ENCODE peak calls at places on chromosome 17, in eight cellular contexts. P is dorsolateral prefrontal cortex, M is Peyer's patch, Y is AG09309, E is PC-9, U is brain microvascular endothelial cell, W is NB4, R is endodermal cell. Q is an unnamed sample.
A peak's percentile ranks its signal among the peaks of the same experiment; 100 is the strongest.

GRCh38 chr17:40122466-40122943 is 734 bp downstream of the MSL1 start:
- DNase-seq in R (peak; percentile 89), E (peak; percentile 28), P (no peak), U (no peak), W (peak; percentile 74), Y (no peak), M (peak; percentile 74), Q (no peak)

GRCh38 chr17:46968224-46968834 is 10.7 kb downstream of the RPRML start:
- DNase-seq in E (no peak), W (no peak), R (no peak), Y (no peak), P (no peak), M (no peak), U (no peak), Q (no peak)

GRCh38 chr17:3004150-3004801 is 59.1 kb downstream of the OR1D5 start:
- DNase-seq in M (peak; percentile 97), P (peak; percentile 99), R (no peak), W (no peak), U (peak; percentile 93), Y (peak; percentile 71), E (peak; percentile 99), Q (peak; percentile 92)

GRCh38 chr17:17913695-17914332 is 58.4 kb downstream of the TOM1L2 start:
- DNase-seq in W (peak; percentile 79), E (peak; percentile 88), U (peak; percentile 79), R (peak; percentile 95), M (peak; percentile 89), Y (peak; percentile 79), P (peak; percentile 42), Q (peak; percentile 73)

GRCh38 chr17:13704333-13704732 is 102.6 kb upstream of the HS3ST3A1 start:
- DNase-seq in U (peak; percentile 11), P (no peak), M (no peak), W (no peak), R (no peak), Y (peak; percentile 8), E (no peak), Q (no peak)

GRCh38 chr17:20706752-20707372 is 127.3 kb downstream of the CDRT15L2 start:
- DNase-seq in E (peak; percentile 61), W (no peak), U (no peak), R (no peak), Y (no peak), P (no peak), M (peak; percentile 61), Q (no peak)

GRCh38 chr17:48427598-48427997 is 2.4 kb downstream of the SKAP1 start:
- DNase-seq in M (peak; percentile 74), E (no peak), P (no peak), U (no peak), R (no peak), W (peak; percentile 25), Y (no peak), Q (no peak)

GRCh38 chr17:44002141-44002848 is 2.1 kb upstream of the NAGS start:
- DNase-seq in U (peak; percentile 57), M (no peak), P (no peak), W (peak; percentile 16), Y (peak; percentile 65), E (no peak), R (no peak), Q (peak; percentile 41)

GRCh38 chr17:54348234-54348633 is 525.5 kb downstream of the KIF2B start:
- DNase-seq in U (no peak), M (no peak), P (no peak), W (no peak), Y (no peak), E (no peak), R (no peak), Q (no peak)

GRCh38 chr17:40579471-40579870 is 14.2 kb upstream of the CCR7 start:
- DNase-seq in R (no peak), Y (no peak), E (no peak), W (no peak), M (no peak), U (no peak), P (no peak), Q (no peak)

GRCh38 chr17:21513012-21513570 is 136.9 kb downstream of the KCNJ12 start:
- DNase-seq in P (peak; percentile 68), M (peak; percentile 85), W (peak; percentile 81), R (peak; percentile 94), Y (peak; percentile 10), E (peak; percentile 67), U (peak; percentile 50), Q (peak; percentile 20)

GRCh38 chr17:43176119-43176570 is 5.1 kb downstream of the NBR1 start:
- DNase-seq in W (no peak), M (no peak), P (no peak), R (no peak), E (no peak), Y (no peak), U (no peak), Q (no peak)

GRCh38 chr17:55433029-55433628 is 11.5 kb upstream of the MMD start:
- DNase-seq in P (no peak), Y (no peak), U (no peak), E (peak; percentile 75), W (no peak), M (no peak), R (no peak), Q (no peak)

GRCh38 chr17:40071720-40072480 is 9.1 kb downstream of the THRA start:
- DNase-seq in U (no peak), M (peak; percentile 82), Y (no peak), R (peak; percentile 51), E (peak; percentile 70), P (peak; percentile 92), W (peak; percentile 40), Q (no peak)

GRCh38 chr17:38326996-38327792 is 16.6 kb downstream of the GPR179 start:
- DNase-seq in W (peak; percentile 40), E (no peak), Y (no peak), M (peak; percentile 45), R (peak; percentile 50), P (peak; percentile 21), U (no peak), Q (no peak)

GRCh38 chr17:83099570-83100181 is 20.3 kb downstream of the METRNL start:
- DNase-seq in W (no peak), M (peak; percentile 65), Y (no peak), P (no peak), R (no peak), E (peak; percentile 62), U (no peak), Q (no peak)

GRCh38 chr17:38324141-38324540 is 19.6 kb downstream of the GPR179 start:
- DNase-seq in W (no peak), M (no peak), Y (no peak), P (no peak), U (no peak), E (no peak), R (peak; percentile 47), Q (no peak)

GRCh38 chr17:419073-419735 is 66.6 kb upstream of the RPH3AL start:
- DNase-seq in P (no peak), U (no peak), M (peak; percentile 77), W (no peak), R (no peak), Y (no peak), E (no peak), Q (no peak)

GRCh38 chr17:13395872-13396271 is 205.9 kb downstream of the HS3ST3A1 start:
- DNase-seq in Y (peak; percentile 57), P (no peak), U (no peak), R (no peak), E (no peak), M (no peak), W (peak; percentile 10), Q (no peak)

GRCh38 chr17:62819511-62820221 is 11.6 kb upstream of the MARCHF10 start:
- DNase-seq in M (peak; percentile 58), E (peak; percentile 80), Y (peak; percentile 90), W (peak; percentile 38), P (no peak), R (peak; percentile 85), U (peak; percentile 99), Q (peak; percentile 92)

GRCh38 chr17:37828313-37829124 is 83.7 kb upstream of the HNF1B start:
- DNase-seq in U (no peak), R (peak; percentile 47), E (no peak), W (peak; percentile 78), M (no peak), P (no peak), Y (no peak), Q (no peak)

GRCh38 chr17:45686250-45686649 is 97.9 kb upstream of the CRHR1 start:
- DNase-seq in M (no peak), Y (no peak), R (no peak), P (no peak), E (no peak), U (no peak), W (peak; percentile 82), Q (no peak)
- TF ChIP-seq CTCF in M (no peak), Y (no peak), R (no peak), P (no peak), E (no peak), U (no peak), W (no peak), Q (no peak)

DNA sequence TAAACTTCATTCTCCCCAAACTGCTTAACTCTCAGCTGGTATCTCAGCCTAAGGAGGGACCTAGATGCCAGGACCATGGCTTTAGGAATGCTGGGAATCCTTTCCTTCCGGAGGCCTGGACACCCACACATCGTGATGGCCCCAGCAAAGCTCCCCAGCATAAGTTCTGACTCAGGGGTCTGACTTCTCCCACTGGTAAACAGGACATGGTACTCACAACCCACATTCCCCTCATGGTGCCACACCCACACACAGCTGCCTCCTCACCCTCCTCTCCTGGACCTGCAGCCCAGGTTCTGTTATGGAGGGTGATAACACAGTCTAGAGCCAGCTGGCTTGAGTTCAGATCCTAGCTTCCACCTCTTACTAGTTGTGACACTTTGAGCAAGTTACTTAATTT is 710 bp upstream of the RNF227 start:
- DNase-seq in P (no peak), U (peak; percentile 24), E (no peak), Y (no peak), W (peak; percentile 23), M (no peak), R (peak; percentile 46), Q (no peak)
- H3K4me3 ChIP-seq in P (peak overlapping the region; percentile 80), U (no peak overlapping the region), E (no peak overlapping the region), Y (no peak overlapping the region), W (peak overlapping the region; percentile 32), M (no peak overlapping the region), R (peak overlapping the region; percentile 79), Q (no peak overlapping the region)

GRCh38 chr17:61699032-61699431 is 108.0 kb upstream of the NACA2 start:
- DNase-seq in P (no peak), E (no peak), R (no peak), M (no peak), U (no peak), Y (no peak), W (no peak), Q (no peak)
- TF ChIP-seq CTCF in P (no peak), E (no peak), R (no peak), M (no peak), U (no peak), Y (no peak), W (no peak), Q (no peak)

GRCh38 chr17:50207318-50207717 is 5.9 kb upstream of the COL1A1 start:
- DNase-seq in U (no peak), M (peak; percentile 33), P (no peak), Y (no peak), E (no peak), R (no peak), W (no peak), Q (no peak)

GRCh38 chr17:50204431-50204830 is 3.0 kb upstream of the COL1A1 start:
- DNase-seq in U (no peak), P (no peak), E (no peak), Y (no peak), R (no peak), W (no peak), M (no peak), Q (no peak)

GRCh38 chr17:50206604-50207293 is 5.3 kb upstream of the COL1A1 start:
- DNase-seq in U (no peak), M (peak; percentile 54), W (peak; percentile 30), P (no peak), E (no peak), R (peak; percentile 94), Y (no peak), Q (no peak)

GRCh38 chr17:50205111-50205821 is 3.8 kb upstream of the COL1A1 start:
- DNase-seq in W (no peak), U (no peak), P (no peak), R (no peak), E (no peak), Y (no peak), M (peak; percentile 44), Q (no peak)

GRCh38 chr17:50205931-50206505 is 4.6 kb upstream of the COL1A1 start:
- DNase-seq in M (peak; percentile 26), Y (no peak), R (no peak), W (no peak), U (no peak), P (no peak), E (no peak), Q (no peak)
- H3K4me3 ChIP-seq in M (no peak overlapping the region), Y (no peak overlapping the region), R (no peak overlapping the region), W (no peak overlapping the region), U (no peak overlapping the region), P (no peak overlapping the region), E (no peak overlapping the region), Q (no peak overlapping the region)

Q was measured in AG04450.